ENCODE peak calls at places on chromosomes 5 and 9, in six cellular contexts. One of them, this sample, is unnamed.
A peak's percentile ranks its signal among the peaks of the same experiment; 100 is the strongest.

GRCh38 chr5:142748568-142749249 is 21.5 kb upstream of the ARHGAP26 start:
- DNase-seq in NCI-H774: no peak
- DNase-seq in A172: peak; percentile 31
- DNase-seq in activated CD4-positive, alpha-beta T cell treated with anti-CD3 and anti-CD28 coated beads, Interleukin-2, amount 50 U/mL, for 1 hour: peak; percentile 47
- DNase-seq in spleen: peak; percentile 86
- DNase-seq in NCI-H82: peak; percentile 35
- DNase-seq in this sample: no peak

GRCh38 chr9:82540175-82540574 is 522.8 kb downstream of the RASEF start:
- DNase-seq in NCI-H774: no peak
- DNase-seq in A172: no peak
- DNase-seq in activated CD4-positive, alpha-beta T cell treated with anti-CD3 and anti-CD28 coated beads, Interleukin-2, amount 50 U/mL, for 1 hour: no peak
- DNase-seq in spleen: no peak
- DNase-seq in NCI-H82: no peak
- DNase-seq in this sample: no peak

GRCh38 chr9:34592895-34593601 is 3.5 kb upstream of the CNTFR start:
- DNase-seq in NCI-H774: no peak
- DNase-seq in A172: no peak
- DNase-seq in activated CD4-positive, alpha-beta T cell treated with anti-CD3 and anti-CD28 coated beads, Interleukin-2, amount 50 U/mL, for 1 hour: no peak
- DNase-seq in spleen: no peak
- DNase-seq in NCI-H82: peak; percentile 53
- DNase-seq in this sample: no peak

GRCh38 chr9:3200331-3200774 is 325.4 kb downstream of the RFX3 start:
- DNase-seq in NCI-H774: no peak
- DNase-seq in A172: peak; percentile 2
- DNase-seq in activated CD4-positive, alpha-beta T cell treated with anti-CD3 and anti-CD28 coated beads, Interleukin-2, amount 50 U/mL, for 1 hour: no peak
- DNase-seq in spleen: no peak
- DNase-seq in NCI-H82: no peak
- DNase-seq in this sample: no peak

GRCh38 chr9:91640428-91640827 is 216.8 kb upstream of the NFIL3 start:
- DNase-seq in NCI-H774: no peak
- DNase-seq in A172: no peak
- DNase-seq in activated CD4-positive, alpha-beta T cell treated with anti-CD3 and anti-CD28 coated beads, Interleukin-2, amount 50 U/mL, for 1 hour: no peak
- DNase-seq in spleen: no peak
- DNase-seq in NCI-H82: no peak
- DNase-seq in this sample: no peak

GRCh38 chr5:112159435-112159834 is 259.6 kb downstream of the EPB41L4A start:
- DNase-seq in NCI-H774: no peak
- DNase-seq in A172: no peak
- DNase-seq in activated CD4-positive, alpha-beta T cell treated with anti-CD3 and anti-CD28 coated beads, Interleukin-2, amount 50 U/mL, for 1 hour: no peak
- DNase-seq in spleen: no peak
- DNase-seq in NCI-H82: no peak
- DNase-seq in this sample: no peak

GRCh38 chr5:1312206-1312605 is 17.3 kb upstream of the TERT start:
- DNase-seq in NCI-H774: no peak
- DNase-seq in A172: no peak
- DNase-seq in activated CD4-positive, alpha-beta T cell treated with anti-CD3 and anti-CD28 coated beads, Interleukin-2, amount 50 U/mL, for 1 hour: peak; percentile 45
- DNase-seq in spleen: peak; percentile 71
- DNase-seq in NCI-H82: no peak
- DNase-seq in this sample: peak; percentile 75

GRCh38 chr5:40827479-40827977 is 7.5 kb downstream of the RPL37 start:
- DNase-seq in NCI-H774: no peak
- DNase-seq in A172: no peak
- DNase-seq in activated CD4-positive, alpha-beta T cell treated with anti-CD3 and anti-CD28 coated beads, Interleukin-2, amount 50 U/mL, for 1 hour: no peak
- DNase-seq in spleen: no peak
- DNase-seq in NCI-H82: no peak
- DNase-seq in this sample: no peak

GRCh38 chr5:54990751-54991349 is 5.5 kb upstream of the ESM1 start:
- DNase-seq in NCI-H774: no peak
- DNase-seq in A172: peak; percentile 60
- DNase-seq in activated CD4-positive, alpha-beta T cell treated with anti-CD3 and anti-CD28 coated beads, Interleukin-2, amount 50 U/mL, for 1 hour: no peak
- DNase-seq in spleen: no peak
- DNase-seq in NCI-H82: no peak
- DNase-seq in this sample: no peak

GRCh38 chr5:7787770-7788169 is 63.2 kb downstream of the CFAP90 start:
- DNase-seq in NCI-H774: no peak
- DNase-seq in A172: no peak
- DNase-seq in activated CD4-positive, alpha-beta T cell treated with anti-CD3 and anti-CD28 coated beads, Interleukin-2, amount 50 U/mL, for 1 hour: no peak
- DNase-seq in spleen: no peak
- DNase-seq in NCI-H82: no peak
- DNase-seq in this sample: no peak

GRCh38 chr5:136030252-136030651 is 1.5 kb downstream of the TGFBI start:
- DNase-seq in NCI-H774: no peak
- DNase-seq in A172: no peak
- DNase-seq in activated CD4-positive, alpha-beta T cell treated with anti-CD3 and anti-CD28 coated beads, Interleukin-2, amount 50 U/mL, for 1 hour: no peak
- DNase-seq in spleen: peak; percentile 23
- DNase-seq in NCI-H82: no peak
- DNase-seq in this sample: no peak

GRCh38 chr9:7298123-7298522 is 501.5 kb downstream of the DMAC1 start:
- DNase-seq in NCI-H774: no peak
- DNase-seq in A172: no peak
- DNase-seq in activated CD4-positive, alpha-beta T cell treated with anti-CD3 and anti-CD28 coated beads, Interleukin-2, amount 50 U/mL, for 1 hour: no peak
- DNase-seq in spleen: no peak
- DNase-seq in NCI-H82: no peak
- DNase-seq in this sample: no peak

GRCh38 chr5:180235077-180235476 is 26.1 kb upstream of the RASGEF1C start:
- DNase-seq in NCI-H774: no peak
- DNase-seq in A172: no peak
- DNase-seq in activated CD4-positive, alpha-beta T cell treated with anti-CD3 and anti-CD28 coated beads, Interleukin-2, amount 50 U/mL, for 1 hour: no peak
- DNase-seq in spleen: no peak
- DNase-seq in NCI-H82: no peak
- DNase-seq in this sample: no peak

GRCh38 chr5:148864113-148864841 is 37.9 kb downstream of the ADRB2 start:
- DNase-seq in NCI-H774: no peak
- DNase-seq in A172: no peak
- DNase-seq in activated CD4-positive, alpha-beta T cell treated with anti-CD3 and anti-CD28 coated beads, Interleukin-2, amount 50 U/mL, for 1 hour: no peak
- DNase-seq in spleen: no peak
- DNase-seq in NCI-H82: no peak
- DNase-seq in this sample: no peak

GRCh38 chr5:151068571-151069197 is 12.2 kb downstream of the TNIP1 start:
- DNase-seq in NCI-H774: no peak
- DNase-seq in A172: peak; percentile 81
- DNase-seq in activated CD4-positive, alpha-beta T cell treated with anti-CD3 and anti-CD28 coated beads, Interleukin-2, amount 50 U/mL, for 1 hour: no peak
- DNase-seq in spleen: no peak
- DNase-seq in NCI-H82: no peak
- DNase-seq in this sample: no peak

GRCh38 chr9:91342575-91342974 is 19.1 kb downstream of the AUH start:
- DNase-seq in NCI-H774: no peak
- DNase-seq in A172: no peak
- DNase-seq in activated CD4-positive, alpha-beta T cell treated with anti-CD3 and anti-CD28 coated beads, Interleukin-2, amount 50 U/mL, for 1 hour: no peak
- DNase-seq in spleen: no peak
- DNase-seq in NCI-H82: no peak
- DNase-seq in this sample: no peak

GRCh38 chr9:25964239-25964638 is 286.0 kb upstream of the TUSC1 start:
- DNase-seq in NCI-H774: peak; percentile 9
- DNase-seq in A172: peak; percentile 93
- DNase-seq in activated CD4-positive, alpha-beta T cell treated with anti-CD3 and anti-CD28 coated beads, Interleukin-2, amount 50 U/mL, for 1 hour: no peak
- DNase-seq in spleen: no peak
- DNase-seq in NCI-H82: peak; percentile 89
- DNase-seq in this sample: no peak

GRCh38 chr9:87793292-87793691 is 67.4 kb downstream of the CTSL start:
- DNase-seq in NCI-H774: no peak
- DNase-seq in A172: peak; percentile 92
- DNase-seq in activated CD4-positive, alpha-beta T cell treated with anti-CD3 and anti-CD28 coated beads, Interleukin-2, amount 50 U/mL, for 1 hour: no peak
- DNase-seq in spleen: no peak
- DNase-seq in NCI-H82: no peak
- DNase-seq in this sample: no peak

GRCh38 chr9:37283730-37284235 is 138.7 kb upstream of the GRHPR start:
- DNase-seq in NCI-H774: no peak
- DNase-seq in A172: peak; percentile 22
- DNase-seq in activated CD4-positive, alpha-beta T cell treated with anti-CD3 and anti-CD28 coated beads, Interleukin-2, amount 50 U/mL, for 1 hour: no peak
- DNase-seq in spleen: no peak
- DNase-seq in NCI-H82: no peak
- DNase-seq in this sample: no peak

GRCh38 chr5:135069016-135069770 is 35.2 kb upstream of the PITX1 start:
- DNase-seq in NCI-H774: no peak
- DNase-seq in A172: no peak
- DNase-seq in activated CD4-positive, alpha-beta T cell treated with anti-CD3 and anti-CD28 coated beads, Interleukin-2, amount 50 U/mL, for 1 hour: no peak
- DNase-seq in spleen: peak; percentile 61
- DNase-seq in NCI-H82: peak; percentile 7
- DNase-seq in this sample: peak; percentile 51

GRCh38 chr5:146515473-146516150 is 378 bp downstream of the GPR151 start:
- DNase-seq in NCI-H774: no peak
- DNase-seq in A172: no peak
- DNase-seq in activated CD4-positive, alpha-beta T cell treated with anti-CD3 and anti-CD28 coated beads, Interleukin-2, amount 50 U/mL, for 1 hour: no peak
- DNase-seq in spleen: no peak
- DNase-seq in NCI-H82: peak; percentile 34
- DNase-seq in this sample: no peak

GRCh38 chr5:123515904-123516303 is 3.9 kb downstream of the CSNK1G3 start:
- DNase-seq in NCI-H774: no peak
- DNase-seq in A172: no peak
- DNase-seq in activated CD4-positive, alpha-beta T cell treated with anti-CD3 and anti-CD28 coated beads, Interleukin-2, amount 50 U/mL, for 1 hour: no peak
- DNase-seq in spleen: no peak
- DNase-seq in NCI-H82: no peak
- DNase-seq in this sample: no peak

GRCh38 chr5:180291234-180291940 is 496 bp downstream of the MAPK9 start:
- DNase-seq in NCI-H774: no peak
- DNase-seq in A172: no peak
- DNase-seq in activated CD4-positive, alpha-beta T cell treated with anti-CD3 and anti-CD28 coated beads, Interleukin-2, amount 50 U/mL, for 1 hour: no peak
- DNase-seq in spleen: peak; percentile 91
- DNase-seq in NCI-H82: peak; percentile 23
- DNase-seq in this sample: no peak

GRCh38 chr5:106321242-106321641 is 1349.5 kb downstream of the EFNA5 start:
- DNase-seq in NCI-H774: no peak
- DNase-seq in A172: peak; percentile 33
- DNase-seq in activated CD4-positive, alpha-beta T cell treated with anti-CD3 and anti-CD28 coated beads, Interleukin-2, amount 50 U/mL, for 1 hour: no peak
- DNase-seq in spleen: no peak
- DNase-seq in NCI-H82: no peak
- DNase-seq in this sample: no peak

GRCh38 chr9:70947086-70947485 is 174.3 kb downstream of the TRPM3 start:
- DNase-seq in NCI-H774: no peak
- DNase-seq in A172: peak; percentile 18
- DNase-seq in activated CD4-positive, alpha-beta T cell treated with anti-CD3 and anti-CD28 coated beads, Interleukin-2, amount 50 U/mL, for 1 hour: no peak
- DNase-seq in spleen: no peak
- DNase-seq in NCI-H82: no peak
- DNase-seq in this sample: no peak

GRCh38 chr9:135905380-135906282 is 1.7 kb downstream of the CAMSAP1 start:
- DNase-seq in NCI-H774: no peak
- DNase-seq in A172: peak; percentile 46
- DNase-seq in activated CD4-positive, alpha-beta T cell treated with anti-CD3 and anti-CD28 coated beads, Interleukin-2, amount 50 U/mL, for 1 hour: peak; percentile 47
- DNase-seq in spleen: peak; percentile 70
- DNase-seq in NCI-H82: peak; percentile 51
- DNase-seq in this sample: peak; percentile 36

GRCh38 chr5:54756796-54757402 is 228.5 kb downstream of the ESM1 start:
- DNase-seq in NCI-H774: no peak
- DNase-seq in A172: no peak
- DNase-seq in activated CD4-positive, alpha-beta T cell treated with anti-CD3 and anti-CD28 coated beads, Interleukin-2, amount 50 U/mL, for 1 hour: no peak
- DNase-seq in spleen: no peak
- DNase-seq in NCI-H82: no peak
- DNase-seq in this sample: no peak

This sample was measured in chondrocyte.